ENCODE peak calls at places on chromosomes 3 and 15, in five cellular contexts. A, O, N, X and E are unnamed samples.

GRCh38 chr3:25294406-25294805 is 133.7 kb upstream of the RARB start:
- DNase-seq in O (no peak), X (no peak), N (no peak), A (no peak), E (no peak)

GRCh38 chr3:188431553-188431952 is 277.6 kb downstream of the LPP start:
- DNase-seq in N (no peak), X (peak; percentile 62), A (no peak), O (no peak), E (no peak)

GRCh38 chr3:58179235-58180098 is 31.3 kb downstream of the DNASE1L3 start:
- DNase-seq in O (no peak), N (no peak), X (no peak), A (no peak), E (no peak)

GRCh38 chr3:148101061-148101460 is 596.6 kb upstream of the AGTR1 start:
- DNase-seq in X (peak; percentile 63), O (no peak), A (no peak), N (no peak), E (no peak)

GRCh38 chr3:46523556-46523955 is 25.8 kb downstream of the RTP3 start:
- DNase-seq in A (no peak), O (no peak), N (no peak), X (no peak), E (no peak)

GRCh38 chr15:84824260-84824690 is 7.1 kb downstream of the ALPK3 start:
- DNase-seq in X (no peak), A (no peak), N (no peak), O (no peak), E (no peak)

GRCh38 chr15:81101894-81102815 is 31.9 kb upstream of the CFAP161 start:
- DNase-seq in A (no peak), O (no peak), X (no peak), N (no peak), E (no peak)

GRCh38 chr15:52257734-52258062 is 37.9 kb downstream of the MYO5C start:
- DNase-seq in X (no peak), O (peak; percentile 84), N (no peak), A (no peak), E (peak; percentile 68)

GRCh38 chr3:50649451-50649931 is 25.2 kb upstream of the DOCK3 start:
- DNase-seq in N (no peak), O (no peak), X (no peak), A (no peak), E (no peak)

GRCh38 chr15:95663156-95663831 is 667.2 kb upstream of the NR2F2 start:
- DNase-seq in O (no peak), X (peak; percentile 66), N (no peak), A (no peak), E (no peak)

GRCh38 chr3:146092230-146092629 is 68.8 kb downstream of the PLOD2 start:
- DNase-seq in N (no peak), O (no peak), A (no peak), X (no peak), E (no peak)

GRCh38 chr15:39591141-39591895 is 10.4 kb downstream of the THBS1 start:
- DNase-seq in N (no peak), A (no peak), X (peak; percentile 7), O (no peak), E (no peak)

GRCh38 chr3:49465269-49466034 is 4.6 kb upstream of the DAG1 start:
- DNase-seq in O (no peak), N (no peak), A (no peak), X (no peak), E (no peak)

GRCh38 chr3:134371542-134372324 is 2.5 kb downstream of the AMOTL2 start:
- DNase-seq in O (no peak), A (no peak), N (no peak), X (no peak), E (no peak)

GRCh38 chr3:46733026-46733800 is 15.5 kb upstream of the PRSS50 start:
- DNase-seq in N (no peak), O (peak; percentile 16), A (no peak), X (peak; percentile 6), E (no peak)

GRCh38 chr3:71066356-71066755 is 517.2 kb downstream of the FOXP1 start:
- DNase-seq in O (no peak), A (peak; percentile 64), N (peak; percentile 12), X (no peak), E (no peak)

GRCh38 chr15:70094690-70095311 is 2.9 kb downstream of the TLE3 start:
- DNase-seq in O (no peak), X (no peak), N (no peak), A (no peak), E (no peak)

GRCh38 chr3:137761099-137761562 is 3.0 kb upstream of the SOX14 start:
- DNase-seq in X (no peak), O (no peak), A (no peak), N (no peak), E (no peak)

GRCh38 chr15:24772256-24772655 is 96.7 kb downstream of the NPAP1 start:
- DNase-seq in N (no peak), X (no peak), A (peak; percentile 15), O (no peak), E (no peak)

GRCh38 chr3:77825045-77825827 is 785.3 kb downstream of the ROBO2 start:
- DNase-seq in X (peak; percentile 87), A (no peak), N (no peak), O (no peak), E (no peak)